ENCODE peak calls at places on chromosome 15, in ten cellular contexts. N is progenitor cell of endocrine pancreas; O is foreskin fibroblast; Q is AG10803; R is CD4-positive, alpha-beta T cell; C is right atrium auricular region; A is GM20000; X is transverse colon; V is mesothelial cell of epicardium; B is left lung. Y is an unnamed sample.

GRCh38 chr15:66284276-66284675 is 9.1 kb upstream of the DIS3L start:
- DNase-seq in R (no peak), O (no peak), N (no peak), B (no peak), A (no peak), Q (no peak), V (no peak), X (no peak), C (no peak), Y (no peak)

GRCh38 chr15:51849866-51850265 is 20.4 kb downstream of the TMOD3 start:
- DNase-seq in N (no peak), A (no peak), Q (peak; percentile 22), V (no peak), B (no peak), C (no peak), O (no peak), X (no peak), R (no peak), Y (no peak)

GRCh38 chr15:43977072-43977884 is 150.5 kb downstream of the WDR76 start:
- DNase-seq in B (no peak), N (no peak), A (peak; percentile 28), Q (no peak), R (no peak), O (no peak), C (no peak), V (no peak), X (no peak), Y (no peak)

GRCh38 chr15:31869640-31870335 is 160.5 kb upstream of the CHRNA7 start:
- DNase-seq in O (peak; percentile 11), X (peak; percentile 24), A (no peak), V (no peak), C (no peak), N (no peak), Q (no peak), B (no peak), R (no peak), Y (no peak)

GRCh38 chr15:42082141-42082540 is 12.2 kb downstream of the PLA2G4D start:
- DNase-seq in Q (no peak), C (no peak), R (no peak), O (no peak), N (no peak), B (no peak), X (no peak), A (no peak), V (no peak), Y (no peak)

GRCh38 chr15:65979316-65979715 is 110.0 kb downstream of the RAB11A start:
- DNase-seq in B (no peak), A (peak; percentile 59), Q (no peak), C (no peak), X (no peak), N (no peak), R (no peak), O (peak; percentile 5), V (no peak), Y (no peak)

GRCh38 chr15:24857777-24858176 is 97.0 kb upstream of the SNRPN start:
- DNase-seq in C (no peak), O (no peak), R (no peak), V (no peak), Q (no peak), B (no peak), X (no peak), A (no peak), N (no peak), Y (no peak)

GRCh38 chr15:96330064-96330449 is 443 bp upstream of the NR2F2 start:
- DNase-seq in V (no peak), Q (peak; percentile 85), A (no peak), N (no peak), O (peak; percentile 93), B (peak; percentile 68), C (no peak), R (no peak), X (peak; percentile 66), Y (no peak)

GRCh38 chr15:49715701-49716100 is 94.9 kb downstream of the DTWD1 start:
- DNase-seq in Q (no peak), X (no peak), R (no peak), C (no peak), N (no peak), V (no peak), A (no peak), B (no peak), O (no peak), Y (no peak)

GRCh38 chr15:92069308-92070244 is 216.1 kb downstream of the SLCO3A1 start:
- DNase-seq in N (no peak), V (no peak), Q (peak; percentile 55), O (peak; percentile 55), B (peak; percentile 80), A (peak; percentile 13), X (peak; percentile 32), R (no peak), C (peak; percentile 86), Y (no peak)

GRCh38 chr15:71529353-71529752 is 281.0 kb upstream of the NR2E3 start:
- DNase-seq in Q (no peak), C (no peak), N (no peak), V (no peak), B (no peak), O (no peak), X (no peak), R (no peak), A (no peak), Y (no peak)

GRCh38 chr15:93265046-93265658 is 176.1 kb upstream of the RGMA start:
- DNase-seq in N (no peak), O (no peak), R (no peak), V (no peak), C (no peak), X (no peak), B (no peak), Q (no peak), A (no peak), Y (no peak)

GRCh38 chr15:70505971-70506887 is 257.1 kb downstream of the UACA start:
- DNase-seq in R (no peak), X (no peak), B (no peak), N (no peak), C (no peak), A (no peak), Q (no peak), V (no peak), O (no peak), Y (no peak)

GRCh38 chr15:101120473-101120872 is 131.4 kb downstream of the CHSY1 start:
- DNase-seq in O (no peak), A (no peak), B (no peak), R (no peak), C (no peak), N (no peak), X (no peak), V (no peak), Q (no peak), Y (no peak)

GRCh38 chr15:101120961-101121360 is 130.9 kb downstream of the CHSY1 start:
- DNase-seq in N (no peak), R (no peak), C (no peak), O (no peak), V (no peak), A (no peak), X (no peak), Q (no peak), B (peak; percentile 30), Y (no peak)

GRCh38 chr15:101122266-101122665 is 129.6 kb downstream of the CHSY1 start:
- DNase-seq in N (no peak), R (no peak), V (no peak), X (no peak), B (no peak), Q (no peak), O (no peak), C (no peak), A (no peak), Y (no peak)

GRCh38 chr15:101122806-101123205 is 129.0 kb downstream of the CHSY1 start:
- DNase-seq in R (no peak), A (no peak), N (no peak), B (no peak), Q (no peak), X (no peak), C (no peak), O (no peak), V (no peak), Y (no peak)

GRCh38 chr15:101121511-101122090 is 130.2 kb downstream of the CHSY1 start:
- DNase-seq in C (peak; percentile 81), Q (peak; percentile 56), V (no peak), X (peak; percentile 71), O (peak; percentile 79), N (peak; percentile 22), R (peak; percentile 18), B (peak; percentile 82), A (peak; percentile 79), Y (peak; percentile 79)
- TF ChIP-seq CTCF in C (peak; percentile 51), Q (peak; percentile 38), V (no peak), X (peak; percentile 8), O (peak; percentile 42), N (peak; percentile 30), R (no peak), B (no peak), A (peak; percentile 4), Y (peak; percentile 22)

GRCh38 chr15:67383903-67384302 is 129.3 kb downstream of the IQCH start:
- DNase-seq in O (peak; percentile 30), A (no peak), C (no peak), R (no peak), V (no peak), B (no peak), X (no peak), N (no peak), Q (peak; percentile 7), Y (no peak)
- TF ChIP-seq CTCF in O (peak; percentile 25), A (no peak), C (no peak), R (no peak), V (no peak), B (no peak), X (no peak), N (peak; percentile 44), Q (no peak), Y (no peak)

GRCh38 chr15:38531509-38531908 is 33.1 kb downstream of the RASGRP1 start:
- DNase-seq in R (no peak), C (no peak), B (no peak), Q (peak; percentile 56), A (no peak), X (no peak), O (peak; percentile 47), N (no peak), V (no peak), Y (no peak)

GRCh38 chr15:38526158-38526557 is 38.5 kb downstream of the RASGRP1 start:
- DNase-seq in V (no peak), A (no peak), Q (no peak), N (no peak), R (no peak), C (no peak), X (no peak), B (no peak), O (no peak), Y (no peak)

GRCh38 chr15:38525489-38525888 is 39.1 kb downstream of the RASGRP1 start:
- DNase-seq in O (no peak), A (no peak), V (no peak), X (no peak), Q (no peak), C (no peak), B (no peak), N (no peak), R (no peak), Y (no peak)

GRCh38 chr15:38530113-38530512 is 34.5 kb downstream of the RASGRP1 start:
- DNase-seq in R (no peak), X (no peak), C (no peak), A (no peak), B (no peak), V (no peak), O (no peak), N (no peak), Q (no peak), Y (no peak)

GRCh38 chr15:38528279-38528678 is 36.3 kb downstream of the RASGRP1 start:
- DNase-seq in O (no peak), B (no peak), N (no peak), X (no peak), C (no peak), R (no peak), Q (peak; percentile 47), V (no peak), A (no peak), Y (no peak)
- TF ChIP-seq CTCF in O (no peak), B (no peak), N (no peak), X (no peak), C (no peak), R (no peak), Q (no peak), V (no peak), A (no peak), Y (no peak)

GRCh38 chr15:40582726-40583246 is 11.3 kb upstream of the KNL1 start:
- DNase-seq in O (peak; percentile 34), X (no peak), B (no peak), C (no peak), Q (peak; percentile 57), N (no peak), A (no peak), V (no peak), R (no peak), Y (no peak)
- TF ChIP-seq CTCF in O (no peak), X (no peak), B (no peak), C (no peak), Q (no peak), N (no peak), A (no peak), V (no peak), R (no peak), Y (no peak)